ENCODE peak calls at places on chromosomes 16 and 17, in five cellular contexts. I is A549, Z is GM12878, O is K562, V is H1. Q is an unnamed sample.

GRCh38 chr16:7037491-7037890 is 295.2 kb upstream of the RBFOX1 start:
- DNase-seq in O (no peak), V (no peak), I (no peak), Z (no peak), Q (no peak)

GRCh38 chr17:56149266-56150036 is 3.8 kb upstream of the ANKFN1 start:
- DNase-seq in I (no peak), Z (no peak), O (no peak), V (no peak), Q (no peak)

GRCh38 chr17:35666967-35667552 is 64.4 kb upstream of the RASL10B start:
- DNase-seq in Z (no peak), O (no peak), I (no peak), V (no peak), Q (no peak)

GRCh38 chr16:3183445-3184139 is 4.4 kb upstream of the OR1F1 start:
- DNase-seq in V (no peak), O (no peak), I (no peak), Z (no peak), Q (no peak)

GRCh38 chr16:89600956-89601355 is 12.5 kb upstream of the DPEP1 start:
- DNase-seq in I (no peak), V (no peak), Z (no peak), O (no peak), Q (no peak)

GRCh38 chr16:27547134-27547533 is 2.6 kb downstream of the GTF3C1 start:
- DNase-seq in Z (no peak), I (no peak), O (peak), V (no peak), Q (no peak)

GRCh38 chr16:68265078-68265925 is 976 bp downstream of the SLC7A6 start:
- DNase-seq in Z (no peak), V (no peak), I (peak), O (peak), Q (peak)

GRCh38 chr17:39018267-39019134 is 51.3 kb upstream of the FBXO47 start:
- DNase-seq in O (no peak), I (no peak), Z (peak), V (no peak), Q (no peak)

GRCh38 chr17:48995332-48995870 is 1.8 kb upstream of the IGF2BP1 start:
- DNase-seq in Z (no peak), I (no peak), O (peak), V (no peak), Q (no peak)

GRCh38 chr16:85673529-85674417 is 15.0 kb downstream of the GINS2 start:
- DNase-seq in O (no peak), V (no peak), Z (no peak), I (no peak), Q (peak)

GRCh38 chr17:65198653-65199382 is 61.6 kb downstream of the RGS9 start:
- DNase-seq in I (peak), V (no peak), O (peak), Z (peak), Q (peak)

GRCh38 chr16:67016143-67016542 is 12.8 kb upstream of the CBFB start:
- DNase-seq in Z (no peak), O (no peak), I (no peak), V (no peak), Q (no peak)

GRCh38 chr17:75856062-75856681 is 1.0 kb upstream of the WBP2 start:
- DNase-seq in O (peak), Z (no peak), I (peak), V (no peak), Q (no peak)

GRCh38 chr16:48441106-48441505 is 55.9 kb upstream of the SIAH1 start:
- DNase-seq in V (no peak), O (no peak), I (no peak), Z (no peak), Q (no peak)

GRCh38 chr17:7854078-7854777 is 638 bp upstream of the TMEM88 start:
- DNase-seq in O (no peak), I (no peak), V (no peak), Z (no peak), Q (no peak)

GRCh38 chr16:28936784-28937155 is 5.0 kb downstream of the CD19 start:
- DNase-seq in V (no peak), O (no peak), Z (no peak), I (no peak), Q (no peak)

GRCh38 chr16:24070851-24071250 is 185.3 kb upstream of the CACNG3 start:
- DNase-seq in I (peak), Z (peak), V (peak), O (peak), Q (peak)

GRCh38 chr17:9274119-9274445 is 252.8 kb downstream of the NTN1 start:
- DNase-seq in I (no peak), V (no peak), O (no peak), Z (no peak), Q (no peak)

GRCh38 chr16:57409870-57410585 is 5.5 kb downstream of the CCL17 start:
- DNase-seq in V (no peak), Z (no peak), I (no peak), O (peak), Q (no peak)

GRCh38 chr16:1800703-1801102 is 7.2 kb upstream of the IGFALS start:
- DNase-seq in Z (no peak), V (no peak), I (no peak), O (no peak), Q (no peak)

GRCh38 chr17:4938069-4938491 is 1.8 kb downstream of the SLC25A11 start:
- DNase-seq in I (no peak), O (no peak), V (no peak), Z (no peak), Q (no peak)

GRCh38 chr17:77656054-77656453 is 302.4 kb upstream of the TNRC6C start:
- DNase-seq in I (no peak), O (no peak), V (no peak), Z (no peak), Q (no peak)

GRCh38 chr16:29877266-29877961 is 14.4 kb upstream of the CDIPT start:
- DNase-seq in O (peak), I (peak), V (peak), Z (peak), Q (peak)

GRCh38 chr17:42266918-42267766 is 9.0 kb downstream of the STAT5B start:
- DNase-seq in I (peak), O (peak), V (no peak), Z (no peak), Q (no peak)

GRCh38 chr17:4378626-4379025 is 12.2 kb upstream of the UBE2G1 start:
- DNase-seq in O (no peak), I (no peak), V (no peak), Z (no peak), Q (no peak)

GRCh38 chr17:39014044-39014794 is 47.0 kb upstream of the FBXO47 start:
- DNase-seq in Z (no peak), I (no peak), O (peak), V (no peak), Q (no peak)

GRCh38 chr16:31397701-31398100 is 4.6 kb downstream of the ITGAD start:
- DNase-seq in O (no peak), V (no peak), Z (no peak), I (no peak), Q (no peak)

GRCh38 chr17:43456661-43457361 is 27.0 kb upstream of the DHX8 start:
- DNase-seq in I (no peak), V (no peak), O (no peak), Z (no peak), Q (no peak)

GRCh38 chr17:77645441-77646430 is 312.8 kb upstream of the TNRC6C start:
- DNase-seq in I (no peak), V (no peak), O (no peak), Z (no peak), Q (no peak)

GRCh38 chr17:70945386-70945785 is 776.1 kb downstream of the KCNJ2 start:
- DNase-seq in V (no peak), O (no peak), I (no peak), Z (no peak), Q (no peak)

GRCh38 chr16:79770244-79771064 is 169.9 kb upstream of the MAF start:
- DNase-seq in I (peak), V (peak), Z (peak), O (peak), Q (peak)

GRCh38 chr16:56697456-56698155 is 15.3 kb downstream of the MT1X start:
- DNase-seq in Z (no peak), I (no peak), V (no peak), O (no peak), Q (no peak)

GRCh38 chr17:73452056-73452455 is 140.3 kb upstream of the CDC42EP4 start:
- DNase-seq in I (no peak), O (no peak), V (no peak), Z (no peak), Q (peak)

GRCh38 chr16:47983999-47984580 is 171.7 kb downstream of the ABCC12 start:
- DNase-seq in V (no peak), O (no peak), Z (no peak), I (no peak), Q (no peak)

GRCh38 chr17:4249452-4250029 is 14.2 kb downstream of the ANKFY1 start:
- DNase-seq in V (no peak), Z (no peak), O (peak), I (peak), Q (peak)

GRCh38 chr16:48125888-48126287 is 29.9 kb downstream of the ABCC12 start:
- DNase-seq in Z (no peak), I (no peak), O (no peak), V (no peak), Q (no peak)

GRCh38 chr16:11155284-11155806 is 100.7 kb downstream of the SOCS1 start:
- DNase-seq in I (no peak), O (peak), V (no peak), Z (no peak), Q (no peak)

GRCh38 chr17:71237903-71238538 is 882.8 kb upstream of the SOX9 start:
- DNase-seq in I (peak), V (no peak), Z (no peak), O (no peak), Q (peak)

GRCh38 chr17:29931253-29931932 is 1.4 kb upstream of the SSH2 start:
- DNase-seq in V (no peak), Z (peak), O (peak), I (peak), Q (peak)

GRCh38 chr17:32784113-32784512 is 92.8 kb downstream of the MYO1D start:
- DNase-seq in Z (no peak), I (no peak), O (no peak), V (no peak), Q (no peak)
- TF ChIP-seq CHD2 in Z (no peak), I (no peak), O (no peak), V (no peak), Q (no peak)

GRCh38 chr17:80872999-80873951 is 118.4 kb upstream of the CHMP6 start:
- DNase-seq in I (peak), O (no peak), Z (no peak), V (peak), Q (no peak)
- TF ChIP-seq USF2 in I (no peak), O (no peak), Z (no peak), V (no peak), Q (no peak)

GRCh38 chr17:1043601-1044251 is 46.8 kb downstream of the TIMM22 start:
- DNase-seq in O (no peak), V (no peak), I (no peak), Z (no peak), Q (no peak)
- TF ChIP-seq CHD2 in O (no peak), V (no peak), I (no peak), Z (no peak), Q (no peak)

DNA sequence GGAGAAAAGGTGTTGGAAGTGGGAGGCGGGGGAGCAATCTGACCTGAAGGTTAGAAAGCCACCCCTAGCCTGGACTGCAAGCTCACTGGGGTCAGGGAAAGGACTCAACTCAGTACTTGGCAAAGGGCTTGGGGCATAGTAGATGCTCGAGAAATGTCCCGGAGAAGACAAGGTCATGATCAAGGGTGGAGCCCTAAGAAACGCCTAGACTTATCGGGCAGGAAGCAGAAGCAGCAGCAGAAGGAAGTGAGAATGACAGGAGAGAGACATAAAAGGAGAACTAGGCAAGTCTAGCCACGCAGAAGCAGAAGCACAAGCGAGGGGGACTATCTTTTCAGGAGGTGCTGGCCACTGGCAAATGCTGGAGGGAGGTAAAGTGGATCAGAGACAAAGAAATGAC is 10.2 kb downstream of the COTL1 start:
- DNase-seq in I (no peak), V (no peak), Z (no peak), O (peak), Q (no peak)
- TF ChIP-seq USF2 in I (no peak), V (no peak), Z (no peak), O (no peak), Q (no peak)

GRCh38 chr16:21708533-21709115 is 44.9 kb downstream of the OTOA start:
- DNase-seq in I (peak), V (no peak), O (peak), Z (peak), Q (peak)
- TF ChIP-seq CHD2 in I (no peak), V (no peak), O (no peak), Z (no peak), Q (no peak)

GRCh38 chr17:979211-979538 is 401 bp downstream of the NXN start:
- DNase-seq in Z (no peak), I (peak), O (no peak), V (no peak), Q (no peak)

GRCh38 chr17:978110-979093 is 1.2 kb downstream of the NXN start:
- DNase-seq in O (no peak), V (no peak), Z (no peak), I (no peak), Q (peak)

GRCh38 chr17:981292-981658 is 1.7 kb upstream of the NXN start:
- DNase-seq in V (no peak), O (no peak), I (no peak), Z (no peak), Q (no peak)

GRCh38 chr17:980406-981291 is 1.1 kb upstream of the NXN start:
- DNase-seq in V (no peak), I (peak), Z (peak), O (peak), Q (peak)

DNA sequence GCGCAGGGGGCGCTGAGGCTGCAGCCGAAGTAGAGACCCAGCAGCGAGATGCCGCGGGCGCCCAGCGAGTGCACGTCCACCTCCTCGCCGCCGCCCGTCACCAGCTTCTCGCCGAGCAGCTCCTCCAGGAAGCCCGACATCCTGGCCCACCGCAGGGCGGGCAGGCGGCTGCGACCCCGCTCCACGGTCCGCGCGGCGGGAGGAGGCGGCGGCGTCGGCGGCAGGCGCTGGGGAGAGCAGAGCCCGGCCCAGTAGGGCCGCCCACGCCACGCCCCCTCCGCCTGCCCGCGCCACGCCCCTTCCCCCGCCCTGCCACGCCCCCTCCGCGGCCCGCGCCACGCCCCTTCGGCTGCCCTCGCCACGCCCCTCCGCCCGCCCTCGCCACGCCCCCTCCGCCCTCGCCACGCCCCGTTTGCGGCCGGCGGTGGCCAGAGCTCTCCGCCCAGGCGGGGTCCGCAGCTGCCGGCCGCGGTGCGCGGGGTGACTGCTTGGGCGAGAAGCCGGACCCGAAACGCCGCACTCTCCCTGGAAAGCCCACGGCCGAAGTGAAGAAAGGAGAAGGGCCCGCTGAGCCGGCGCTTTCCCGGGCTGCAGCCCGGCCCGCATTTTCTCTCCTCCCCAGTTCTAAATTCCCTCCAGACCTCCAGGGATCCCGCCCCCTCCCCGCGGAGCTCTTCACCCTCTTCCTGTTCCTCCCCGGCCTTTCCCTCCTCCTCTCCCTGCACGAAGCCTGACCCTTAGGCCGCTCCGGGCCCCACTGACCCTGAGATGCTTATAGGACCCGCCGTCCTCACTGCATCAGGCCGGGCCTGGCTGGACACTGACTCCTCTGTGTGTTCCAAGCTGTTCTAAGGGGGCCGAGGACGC is at the start of gene NXN:
- DNase-seq in Z (no peak), V (no peak), O (peak), I (peak), Q (peak)
- TF ChIP-seq USF2 in Z (no peak), V (no peak), O (no peak), I (no peak), Q (no peak)

GRCh38 chr17:47815106-47815918 is 6.3 kb downstream of the OSBPL7 start:
- DNase-seq in I (no peak), O (no peak), V (no peak), Z (no peak), Q (no peak)
- TF ChIP-seq CHD2 in I (no peak), O (no peak), V (no peak), Z (no peak), Q (no peak)

DNA sequence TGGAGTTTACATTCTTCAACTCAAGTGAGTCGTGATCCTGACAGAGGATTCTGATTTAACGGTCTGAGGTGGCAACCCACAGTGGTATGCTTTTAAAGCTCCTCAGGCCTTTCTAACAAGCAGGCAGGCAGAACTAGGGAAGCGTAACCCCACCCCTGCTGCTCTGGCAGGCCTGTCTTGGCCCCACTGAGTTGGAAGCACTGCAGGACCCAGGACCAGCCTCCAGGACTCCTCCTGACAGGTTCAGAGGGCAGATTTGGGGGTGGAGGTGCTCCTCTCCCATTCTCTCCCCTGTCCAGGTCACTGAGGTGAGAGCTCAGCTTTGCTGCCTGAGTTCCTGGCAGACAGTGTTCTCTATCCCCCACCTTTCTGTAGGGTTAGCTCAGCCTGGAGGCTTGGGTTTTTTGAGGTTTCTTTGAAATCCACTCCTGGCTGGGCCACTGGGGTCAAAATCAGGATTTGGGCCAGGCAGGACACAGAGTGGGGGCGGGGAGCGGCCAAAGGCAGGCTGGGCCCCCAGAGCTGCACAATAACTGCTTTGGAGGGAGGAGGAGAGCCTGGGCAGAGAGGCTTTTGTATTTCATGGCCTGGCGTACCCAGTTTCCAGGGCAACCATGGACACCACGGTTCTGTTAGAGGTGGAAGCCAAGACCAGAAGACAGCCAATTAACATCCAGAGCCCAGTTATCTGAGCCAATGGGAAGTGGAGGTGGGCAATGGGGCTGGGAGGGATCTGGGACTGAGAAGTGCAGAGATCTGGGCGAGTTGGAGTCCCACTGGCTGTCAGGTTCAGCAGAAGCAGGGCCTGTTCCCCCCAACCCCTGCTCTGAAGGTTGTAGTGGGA is 9.5 kb downstream of the MRPL27 start:
- DNase-seq in I (no peak), Z (no peak), V (peak), O (no peak), Q (peak)
- TF ChIP-seq USF2 in I (no peak), Z (no peak), V (no peak), O (no peak), Q (no peak)

DNA sequence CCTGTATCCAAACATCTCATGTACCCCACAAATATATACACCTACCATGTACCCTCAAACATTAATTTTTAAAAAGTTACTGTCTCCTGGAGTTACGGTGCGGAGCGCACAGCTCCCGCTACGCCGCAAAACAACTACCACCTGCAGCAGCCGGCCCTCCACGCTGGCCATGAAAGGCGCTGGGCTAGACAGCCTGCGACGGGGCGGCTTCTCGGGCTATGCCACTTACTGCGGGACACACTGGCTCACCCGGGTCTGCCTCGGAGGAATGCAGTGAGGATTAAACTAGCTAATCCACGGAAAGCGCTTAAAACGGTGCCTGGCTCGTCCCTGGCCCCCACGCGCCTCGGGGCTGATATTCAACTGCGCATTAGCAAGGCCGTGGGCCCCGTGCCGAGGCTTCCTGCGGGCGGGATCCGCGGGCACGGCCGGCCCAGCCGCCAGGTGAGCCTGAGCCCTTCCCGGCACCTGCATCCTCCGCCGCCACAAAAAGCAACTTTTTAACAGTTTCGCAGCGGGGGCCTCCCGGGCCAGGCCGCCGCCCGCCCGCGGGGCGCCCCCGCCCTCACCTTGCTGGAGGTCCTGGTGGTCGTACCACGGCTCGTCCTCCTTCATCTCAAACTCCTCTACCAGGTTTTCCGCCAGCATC is 633 bp downstream of the CDR2 start:
- DNase-seq in Z (no peak), O (peak), I (no peak), V (no peak), Q (peak)
- TF ChIP-seq CHD2 in Z (no peak), O (no peak), I (no peak), V (no peak), Q (no peak)